ENCODE peak calls at places on chromosomes 11 and 22, in seven cellular contexts. J is HAP-1, Q is NCI-H2227 treated with DMSO at 0.1 percent for 48 hours, F is iPS DF 6.9, H is NCI-H2029, A is EH, W is colonic mucosa. V is an unnamed sample.

GRCh38 chr11:119410501-119410900 is 12.5 kb downstream of the THY1 start:
- DNase-seq in W (no peak), F (no peak), A (no peak), J (no peak), H (no peak), Q (no peak), V (no peak)

GRCh38 chr22:35443790-35444684 is 44.1 kb downstream of the MCM5 start:
- DNase-seq in Q (no peak), W (no peak), J (no peak), F (no peak), A (no peak), H (no peak), V (no peak)

GRCh38 chr11:116500833-116501622 is 271.8 kb downstream of the BUD13 start:
- DNase-seq in Q (peak; percentile 68), A (no peak), H (no peak), J (peak; percentile 28), W (no peak), F (no peak), V (no peak)

GRCh38 chr11:62269654-62270278 is at the start of gene SCGB2A2:
- DNase-seq in H (no peak), F (no peak), W (no peak), Q (no peak), J (no peak), A (no peak), V (no peak)

GRCh38 chr11:104320091-104320490 is 156.1 kb upstream of the PDGFD start:
- DNase-seq in W (no peak), Q (no peak), F (no peak), H (no peak), A (no peak), J (no peak), V (no peak)

GRCh38 chr11:67373916-67374570 is 645 bp upstream of the CLCF1 start:
- DNase-seq in A (peak; percentile 99), Q (no peak), W (peak; percentile 79), F (no peak), J (peak; percentile 65), H (no peak), V (peak; percentile 65)

GRCh38 chr11:96260067-96260511 is 82.9 kb downstream of the MAML2 start:
- DNase-seq in A (no peak), J (no peak), W (peak; percentile 24), Q (no peak), H (no peak), F (no peak), V (no peak)

GRCh38 chr22:36873614-36874308 is 13.0 kb downstream of the NCF4 start:
- DNase-seq in J (peak; percentile 25), Q (no peak), W (no peak), F (peak; percentile 20), A (peak; percentile 64), H (no peak), V (peak; percentile 62)

GRCh38 chr11:73585834-73586575 is 11.9 kb downstream of the FAM168A start:
- DNase-seq in J (no peak), A (peak; percentile 81), H (no peak), Q (no peak), F (no peak), W (no peak), V (no peak)

GRCh38 chr11:70445091-70445490 is 46.8 kb downstream of the CTTN start:
- DNase-seq in H (no peak), F (no peak), J (no peak), W (no peak), A (no peak), Q (no peak), V (no peak)

GRCh38 chr22:50041361-50042065 is 16.6 kb downstream of the TTLL8 start:
- DNase-seq in Q (no peak), H (no peak), A (no peak), J (no peak), W (no peak), F (no peak), V (no peak)

GRCh38 chr22:29621761-29622526 is 18.5 kb downstream of the NF2 start:
- DNase-seq in A (peak; percentile 98), H (no peak), W (no peak), J (no peak), Q (no peak), F (no peak), V (no peak)